ENCODE peak calls at places on chromosomes 3 and 15, in six cellular contexts. One of them, this sample, is unnamed.

GRCh38 chr3:133937756-133938601 is 42.3 kb upstream of the RAB6B start:
- DNase-seq in NCI-H1694 treated with DMSO at 0.1 percent for 48 hours: no peak
- DNase-seq in immature natural killer cell: no peak
- DNase-seq in stimulated activated naive CD8-positive, alpha-beta T cell treated with anti-CD3 and anti-CD28 coated beads, Interleukin-15, amount 100 ng/mL, for 72 hours: no peak
- DNase-seq in neural crest cell: no peak
- DNase-seq in cardiac fibroblast: peak
- DNase-seq in this sample: no peak

GRCh38 chr15:30065025-30065801 is 17.5 kb upstream of the GOLGA8J start:
- DNase-seq in neural crest cell: no peak
- DNase-seq in stimulated activated naive CD8-positive, alpha-beta T cell treated with anti-CD3 and anti-CD28 coated beads, Interleukin-15, amount 100 ng/mL, for 72 hours: no peak
- DNase-seq in NCI-H1694 treated with DMSO at 0.1 percent for 48 hours: no peak
- DNase-seq in immature natural killer cell: no peak
- DNase-seq in cardiac fibroblast: peak
- DNase-seq in this sample: peak

GRCh38 chr3:165526367-165526766 is 310.9 kb downstream of the BCHE start:
- DNase-seq in NCI-H1694 treated with DMSO at 0.1 percent for 48 hours: no peak
- DNase-seq in neural crest cell: no peak
- DNase-seq in cardiac fibroblast: no peak
- DNase-seq in stimulated activated naive CD8-positive, alpha-beta T cell treated with anti-CD3 and anti-CD28 coated beads, Interleukin-15, amount 100 ng/mL, for 72 hours: no peak
- DNase-seq in immature natural killer cell: no peak
- DNase-seq in this sample: no peak

GRCh38 chr3:65761890-65762605 is 276.7 kb downstream of the MAGI1 start:
- DNase-seq in neural crest cell: no peak
- DNase-seq in stimulated activated naive CD8-positive, alpha-beta T cell treated with anti-CD3 and anti-CD28 coated beads, Interleukin-15, amount 100 ng/mL, for 72 hours: no peak
- DNase-seq in NCI-H1694 treated with DMSO at 0.1 percent for 48 hours: no peak
- DNase-seq in immature natural killer cell: no peak
- DNase-seq in cardiac fibroblast: no peak
- DNase-seq in this sample: no peak

GRCh38 chr3:13588221-13588701 is 39.3 kb downstream of the FBLN2 start:
- DNase-seq in stimulated activated naive CD8-positive, alpha-beta T cell treated with anti-CD3 and anti-CD28 coated beads, Interleukin-15, amount 100 ng/mL, for 72 hours: no peak
- DNase-seq in NCI-H1694 treated with DMSO at 0.1 percent for 48 hours: no peak
- DNase-seq in immature natural killer cell: no peak
- DNase-seq in cardiac fibroblast: no peak
- DNase-seq in neural crest cell: no peak
- DNase-seq in this sample: no peak

GRCh38 chr3:53788038-53788437 is 58.2 kb downstream of the CHDH start:
- DNase-seq in cardiac fibroblast: no peak
- DNase-seq in NCI-H1694 treated with DMSO at 0.1 percent for 48 hours: no peak
- DNase-seq in stimulated activated naive CD8-positive, alpha-beta T cell treated with anti-CD3 and anti-CD28 coated beads, Interleukin-15, amount 100 ng/mL, for 72 hours: no peak
- DNase-seq in neural crest cell: no peak
- DNase-seq in immature natural killer cell: no peak
- DNase-seq in this sample: no peak

GRCh38 chr15:73081321-73081958 is 29.2 kb downstream of the NEO1 start:
- DNase-seq in NCI-H1694 treated with DMSO at 0.1 percent for 48 hours: peak
- DNase-seq in neural crest cell: peak
- DNase-seq in immature natural killer cell: peak
- DNase-seq in cardiac fibroblast: peak
- DNase-seq in stimulated activated naive CD8-positive, alpha-beta T cell treated with anti-CD3 and anti-CD28 coated beads, Interleukin-15, amount 100 ng/mL, for 72 hours: no peak
- DNase-seq in this sample: no peak

GRCh38 chr3:69770219-69770618 is 31.0 kb downstream of the MITF start:
- DNase-seq in neural crest cell: no peak
- DNase-seq in NCI-H1694 treated with DMSO at 0.1 percent for 48 hours: no peak
- DNase-seq in cardiac fibroblast: no peak
- DNase-seq in stimulated activated naive CD8-positive, alpha-beta T cell treated with anti-CD3 and anti-CD28 coated beads, Interleukin-15, amount 100 ng/mL, for 72 hours: no peak
- DNase-seq in immature natural killer cell: no peak
- DNase-seq in this sample: peak

GRCh38 chr3:14687360-14687759 is 12.4 kb downstream of the C3orf20 start:
- DNase-seq in stimulated activated naive CD8-positive, alpha-beta T cell treated with anti-CD3 and anti-CD28 coated beads, Interleukin-15, amount 100 ng/mL, for 72 hours: no peak
- DNase-seq in cardiac fibroblast: no peak
- DNase-seq in immature natural killer cell: no peak
- DNase-seq in NCI-H1694 treated with DMSO at 0.1 percent for 48 hours: no peak
- DNase-seq in neural crest cell: no peak
- DNase-seq in this sample: no peak